ENCODE peak calls at places on chromosomes 2 and 18, in nine cellular contexts. One of them, this sample, is unnamed.
A peak's percentile ranks its signal among the peaks of the same experiment; 100 is the strongest.

GRCh38 chr2:120390381-120391055 is 44.6 kb downstream of the INHBB start:
- DNase-seq in foreskin keratinocyte: no peak
- DNase-seq in lower leg skin: no peak
- DNase-seq in endothelial cell: no peak
- DNase-seq in kidney: peak; percentile 46
- DNase-seq in GM13976: no peak
- DNase-seq in B cell: no peak
- DNase-seq in GM10248: no peak
- DNase-seq in ovary: no peak
- DNase-seq in this sample: no peak

GRCh38 chr2:42935692-42936631 is 143.6 kb upstream of the HAAO start:
- DNase-seq in foreskin keratinocyte: no peak
- DNase-seq in lower leg skin: no peak
- DNase-seq in endothelial cell: no peak
- DNase-seq in kidney: no peak
- DNase-seq in GM13976: no peak
- DNase-seq in B cell: no peak
- DNase-seq in GM10248: no peak
- DNase-seq in ovary: peak; percentile 28
- DNase-seq in this sample: no peak

GRCh38 chr2:235418918-235419317 is 74.9 kb upstream of the AGAP1 start:
- DNase-seq in foreskin keratinocyte: no peak
- DNase-seq in lower leg skin: no peak
- DNase-seq in endothelial cell: no peak
- DNase-seq in kidney: no peak
- DNase-seq in GM13976: no peak
- DNase-seq in B cell: no peak
- DNase-seq in GM10248: no peak
- DNase-seq in ovary: no peak
- DNase-seq in this sample: no peak

GRCh38 chr2:239891692-239892091 is 133.4 kb downstream of the NDUFA10 start:
- DNase-seq in foreskin keratinocyte: no peak
- DNase-seq in lower leg skin: no peak
- DNase-seq in endothelial cell: no peak
- DNase-seq in kidney: no peak
- DNase-seq in GM13976: no peak
- DNase-seq in B cell: no peak
- DNase-seq in GM10248: no peak
- DNase-seq in ovary: no peak
- DNase-seq in this sample: no peak

GRCh38 chr2:120818441-120818920 is 82.8 kb downstream of the GLI2 start:
- DNase-seq in foreskin keratinocyte: no peak
- DNase-seq in lower leg skin: no peak
- DNase-seq in endothelial cell: no peak
- DNase-seq in kidney: peak; percentile 84
- DNase-seq in GM13976: no peak
- DNase-seq in B cell: no peak
- DNase-seq in GM10248: no peak
- DNase-seq in ovary: peak; percentile 78
- DNase-seq in this sample: no peak

GRCh38 chr18:58308463-58308862 is 264.4 kb downstream of the NEDD4L start:
- DNase-seq in foreskin keratinocyte: no peak
- DNase-seq in lower leg skin: no peak
- DNase-seq in endothelial cell: no peak
- DNase-seq in kidney: no peak
- DNase-seq in GM13976: no peak
- DNase-seq in B cell: no peak
- DNase-seq in GM10248: no peak
- DNase-seq in ovary: no peak
- DNase-seq in this sample: no peak

GRCh38 chr2:197240018-197240712 is 70.4 kb downstream of the ANKRD44 start:
- DNase-seq in foreskin keratinocyte: no peak
- DNase-seq in lower leg skin: no peak
- DNase-seq in endothelial cell: no peak
- DNase-seq in kidney: no peak
- DNase-seq in GM13976: no peak
- DNase-seq in B cell: no peak
- DNase-seq in GM10248: no peak
- DNase-seq in ovary: no peak
- DNase-seq in this sample: no peak

GRCh38 chr2:105143094-105143466 is 98.5 kb upstream of the GPR45 start:
- DNase-seq in foreskin keratinocyte: no peak
- DNase-seq in lower leg skin: no peak
- DNase-seq in endothelial cell: no peak
- DNase-seq in kidney: no peak
- DNase-seq in GM13976: no peak
- DNase-seq in B cell: no peak
- DNase-seq in GM10248: no peak
- DNase-seq in ovary: no peak
- DNase-seq in this sample: no peak

GRCh38 chr2:84497285-84497684 is 19.0 kb upstream of the DNAH6 start:
- DNase-seq in foreskin keratinocyte: no peak
- DNase-seq in lower leg skin: no peak
- DNase-seq in endothelial cell: no peak
- DNase-seq in kidney: no peak
- DNase-seq in GM13976: no peak
- DNase-seq in B cell: no peak
- DNase-seq in GM10248: no peak
- DNase-seq in ovary: no peak
- DNase-seq in this sample: no peak

GRCh38 chr18:65436430-65436829 is 314.4 kb upstream of the CDH7 start:
- DNase-seq in foreskin keratinocyte: no peak
- DNase-seq in lower leg skin: no peak
- DNase-seq in endothelial cell: no peak
- DNase-seq in kidney: no peak
- DNase-seq in GM13976: no peak
- DNase-seq in B cell: no peak
- DNase-seq in GM10248: no peak
- DNase-seq in ovary: no peak
- DNase-seq in this sample: no peak
- TF ChIP-seq CTCF in foreskin keratinocyte: no peak
- TF ChIP-seq CTCF in lower leg skin: no peak
- TF ChIP-seq CTCF in endothelial cell: no peak
- TF ChIP-seq CTCF in kidney: no peak
- TF ChIP-seq CTCF in GM13976: no peak
- TF ChIP-seq CTCF in B cell: no peak
- TF ChIP-seq CTCF in GM10248: no peak
- TF ChIP-seq CTCF in ovary: no peak
- TF ChIP-seq CTCF in this sample: no peak

DNA sequence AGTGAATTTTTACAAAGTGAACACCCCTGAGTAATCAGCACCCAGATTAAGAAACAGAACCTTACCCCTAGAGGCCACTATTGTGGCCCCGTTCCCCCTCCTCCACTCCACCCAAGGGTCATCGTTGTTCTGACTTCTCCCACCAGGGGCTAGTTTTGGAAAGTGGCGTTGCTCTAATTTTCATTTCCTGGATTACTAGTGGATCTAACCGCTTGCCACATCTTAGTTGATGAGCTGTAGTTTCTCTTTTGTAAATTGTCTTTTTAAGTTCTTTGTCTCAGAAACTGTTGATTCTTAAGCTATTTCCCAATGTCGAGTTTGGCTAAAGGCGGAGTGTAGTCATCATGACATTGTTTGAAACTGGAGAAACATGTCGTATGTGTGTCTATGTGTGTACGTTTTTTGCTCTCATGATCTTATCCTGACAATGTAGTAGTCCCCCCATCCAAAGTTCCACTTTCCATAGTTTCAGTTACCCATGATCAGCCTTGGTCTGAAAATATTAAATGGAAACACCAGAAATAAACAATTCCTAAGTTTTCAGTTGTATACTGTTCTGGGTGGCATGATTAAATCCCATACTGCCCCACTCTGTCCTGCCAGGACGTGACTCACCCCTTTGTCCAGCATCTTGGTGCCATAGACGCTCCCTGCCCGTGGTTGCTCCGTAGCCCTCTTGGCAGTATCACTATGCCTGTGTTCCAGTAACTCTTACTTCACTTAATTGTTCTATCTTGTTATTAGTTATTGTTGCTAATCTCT is 71.0 kb upstream of the SP3 start:
- DNase-seq in foreskin keratinocyte: no peak
- DNase-seq in lower leg skin: no peak
- DNase-seq in endothelial cell: no peak
- DNase-seq in kidney: no peak
- DNase-seq in GM13976: no peak
- DNase-seq in B cell: peak; percentile 34
- DNase-seq in GM10248: no peak
- DNase-seq in ovary: no peak
- DNase-seq in this sample: no peak
- TF ChIP-seq CTCF in foreskin keratinocyte: no peak
- TF ChIP-seq CTCF in lower leg skin: no peak
- TF ChIP-seq CTCF in endothelial cell: peak; percentile 34
- TF ChIP-seq CTCF in kidney: peak; percentile 18
- TF ChIP-seq CTCF in GM13976: no peak
- TF ChIP-seq CTCF in B cell: no peak
- TF ChIP-seq CTCF in GM10248: no peak
- TF ChIP-seq CTCF in ovary: no peak
- TF ChIP-seq CTCF in this sample: no peak

DNA sequence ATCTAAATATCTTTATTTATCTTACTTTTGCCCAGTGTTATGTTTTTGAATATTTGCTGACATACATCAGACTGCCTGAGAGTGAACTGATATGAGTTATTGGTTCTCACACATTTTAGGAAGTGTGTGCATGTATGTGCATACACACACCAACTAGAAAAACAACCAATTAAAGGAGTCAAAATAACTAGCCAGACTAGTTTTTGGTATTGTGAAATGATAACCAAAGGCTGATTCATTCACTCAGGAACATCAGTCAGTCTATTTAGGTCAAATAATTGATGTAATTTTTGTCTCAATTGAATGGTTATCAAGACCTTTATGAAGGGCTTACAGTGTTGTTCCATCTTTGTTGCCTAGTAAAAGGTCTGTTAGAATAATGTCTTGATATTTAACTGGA is 369.3 kb upstream of the VRK2 start:
- DNase-seq in foreskin keratinocyte: no peak
- DNase-seq in lower leg skin: no peak
- DNase-seq in endothelial cell: no peak
- DNase-seq in kidney: no peak
- DNase-seq in GM13976: no peak
- DNase-seq in B cell: no peak
- DNase-seq in GM10248: no peak
- DNase-seq in ovary: no peak
- DNase-seq in this sample: no peak
- TF ChIP-seq CTCF in foreskin keratinocyte: no peak
- TF ChIP-seq CTCF in lower leg skin: no peak
- TF ChIP-seq CTCF in endothelial cell: no peak
- TF ChIP-seq CTCF in kidney: no peak
- TF ChIP-seq CTCF in GM13976: no peak
- TF ChIP-seq CTCF in B cell: no peak
- TF ChIP-seq CTCF in GM10248: no peak
- TF ChIP-seq CTCF in ovary: no peak
- TF ChIP-seq CTCF in this sample: no peak

GRCh38 chr2:54457326-54458023 is 1.3 kb downstream of the SPTBN1 start:
- DNase-seq in foreskin keratinocyte: no peak
- DNase-seq in lower leg skin: no peak
- DNase-seq in endothelial cell: peak; percentile 34
- DNase-seq in kidney: peak; percentile 78
- DNase-seq in GM13976: peak; percentile 38
- DNase-seq in B cell: no peak
- DNase-seq in GM10248: no peak
- DNase-seq in ovary: peak; percentile 54
- DNase-seq in this sample: no peak

GRCh38 chr2:54456526-54457325 is 599 bp downstream of the SPTBN1 start:
- DNase-seq in foreskin keratinocyte: no peak
- DNase-seq in lower leg skin: no peak
- DNase-seq in endothelial cell: no peak
- DNase-seq in kidney: peak; percentile 75
- DNase-seq in GM13976: peak; percentile 68
- DNase-seq in B cell: no peak
- DNase-seq in GM10248: peak; percentile 55
- DNase-seq in ovary: peak; percentile 68
- DNase-seq in this sample: no peak

GRCh38 chr2:54454922-54455583 is 1.1 kb upstream of the SPTBN1 start:
- DNase-seq in foreskin keratinocyte: no peak
- DNase-seq in lower leg skin: no peak
- DNase-seq in endothelial cell: peak; percentile 64
- DNase-seq in kidney: no peak
- DNase-seq in GM13976: no peak
- DNase-seq in B cell: no peak
- DNase-seq in GM10248: no peak
- DNase-seq in ovary: peak; percentile 59
- DNase-seq in this sample: peak; percentile 15

GRCh38 chr2:54455584-54456525 is at the start of gene SPTBN1:
- DNase-seq in foreskin keratinocyte: no peak
- DNase-seq in lower leg skin: peak; percentile 84
- DNase-seq in endothelial cell: peak; percentile 94
- DNase-seq in kidney: peak; percentile 97
- DNase-seq in GM13976: peak; percentile 69
- DNase-seq in B cell: no peak
- DNase-seq in GM10248: peak; percentile 52
- DNase-seq in ovary: peak; percentile 94
- DNase-seq in this sample: peak; percentile 90

GRCh38 chr2:54454548-54454921 is 1.6 kb upstream of the SPTBN1 start:
- DNase-seq in foreskin keratinocyte: no peak
- DNase-seq in lower leg skin: no peak
- DNase-seq in endothelial cell: no peak
- DNase-seq in kidney: no peak
- DNase-seq in GM13976: no peak
- DNase-seq in B cell: no peak
- DNase-seq in GM10248: no peak
- DNase-seq in ovary: no peak
- DNase-seq in this sample: no peak
- TF ChIP-seq CTCF in foreskin keratinocyte: peak; percentile 3
- TF ChIP-seq CTCF in lower leg skin: no peak
- TF ChIP-seq CTCF in endothelial cell: no peak
- TF ChIP-seq CTCF in kidney: no peak
- TF ChIP-seq CTCF in GM13976: no peak
- TF ChIP-seq CTCF in B cell: no peak
- TF ChIP-seq CTCF in GM10248: no peak
- TF ChIP-seq CTCF in ovary: no peak
- TF ChIP-seq CTCF in this sample: no peak

GRCh38 chr2:208389940-208390339 is 16.7 kb upstream of the PTH2R start:
- DNase-seq in foreskin keratinocyte: no peak
- DNase-seq in lower leg skin: no peak
- DNase-seq in endothelial cell: no peak
- DNase-seq in kidney: no peak
- DNase-seq in GM13976: no peak
- DNase-seq in B cell: no peak
- DNase-seq in GM10248: no peak
- DNase-seq in ovary: no peak
- DNase-seq in this sample: no peak

GRCh38 chr2:208386546-208386945 is 20.0 kb upstream of the PTH2R start:
- DNase-seq in foreskin keratinocyte: no peak
- DNase-seq in lower leg skin: no peak
- DNase-seq in endothelial cell: no peak
- DNase-seq in kidney: no peak
- DNase-seq in GM13976: no peak
- DNase-seq in B cell: no peak
- DNase-seq in GM10248: no peak
- DNase-seq in ovary: no peak
- DNase-seq in this sample: no peak

DNA sequence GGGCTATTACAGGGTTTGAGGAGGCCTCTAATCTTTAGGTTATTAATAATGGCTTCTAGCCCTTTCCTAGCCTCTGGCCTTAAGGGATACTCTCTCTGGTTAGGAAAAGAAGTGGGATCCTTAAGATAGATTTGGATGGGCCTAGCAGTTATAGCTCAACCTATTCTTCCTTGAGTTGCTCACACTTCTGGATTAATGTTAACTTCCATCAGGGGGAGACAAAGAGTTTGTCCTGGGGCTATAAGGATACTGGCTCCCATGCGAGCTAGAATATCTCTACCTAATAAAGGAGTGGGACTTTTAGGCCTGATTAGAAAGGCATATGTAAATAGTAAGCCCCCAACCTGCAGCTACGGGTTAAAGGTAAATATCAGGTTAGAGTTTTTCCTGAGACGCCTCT is 14.3 kb upstream of the PTH2R start:
- DNase-seq in foreskin keratinocyte: no peak
- DNase-seq in lower leg skin: no peak
- DNase-seq in endothelial cell: no peak
- DNase-seq in kidney: no peak
- DNase-seq in GM13976: no peak
- DNase-seq in B cell: no peak
- DNase-seq in GM10248: no peak
- DNase-seq in ovary: no peak
- DNase-seq in this sample: no peak
- TF ChIP-seq CTCF in foreskin keratinocyte: peak; percentile 49
- TF ChIP-seq CTCF in lower leg skin: no peak
- TF ChIP-seq CTCF in endothelial cell: no peak
- TF ChIP-seq CTCF in kidney: no peak
- TF ChIP-seq CTCF in GM13976: no peak
- TF ChIP-seq CTCF in B cell: no peak
- TF ChIP-seq CTCF in GM10248: no peak
- TF ChIP-seq CTCF in ovary: no peak
- TF ChIP-seq CTCF in this sample: no peak

This sample was measured in prostate gland.